ENCODE peak calls at places on chromosomes 6 and 20, in eight cellular contexts. I, J, P, G, B, L, O and W are unnamed samples.

GRCh38 chr20:48210111-48211029 is 425.1 kb upstream of the SULF2 start:
- DNase-seq in O (peak; percentile 55), P (no peak), I (no peak), L (no peak), G (no peak), J (no peak), B (no peak), W (no peak)

GRCh38 chr6:133704371-133704770 is 184.5 kb upstream of the TCF21 start:
- DNase-seq in O (no peak), J (no peak), G (no peak), L (no peak), P (no peak), I (no peak), B (peak; percentile 77), W (no peak)

GRCh38 chr6:38220069-38220723 is 400.7 kb downstream of the ZFAND3 start:
- DNase-seq in O (no peak), I (no peak), L (peak; percentile 38), J (no peak), B (no peak), P (no peak), G (no peak), W (no peak)

GRCh38 chr6:81786159-81786558 is 33.7 kb upstream of the TENT5A start:
- DNase-seq in J (no peak), L (no peak), B (no peak), G (no peak), O (no peak), I (no peak), P (no peak), W (no peak)

GRCh38 chr20:48282591-48283228 is 497.4 kb upstream of the SULF2 start:
- DNase-seq in O (no peak), L (no peak), B (no peak), J (no peak), P (no peak), I (no peak), G (no peak), W (no peak)

GRCh38 chr6:79589701-79590100 is 41.4 kb upstream of the SH3BGRL2 start:
- DNase-seq in O (no peak), J (no peak), P (no peak), I (no peak), L (no peak), B (no peak), G (no peak), W (no peak)

GRCh38 chr6:43809417-43810305 is 39.6 kb downstream of the VEGFA start:
- DNase-seq in L (no peak), J (no peak), G (peak; percentile 32), O (no peak), I (peak; percentile 60), B (peak; percentile 72), P (no peak), W (no peak)

GRCh38 chr6:124882580-124883393 is 79.5 kb upstream of the RNF217 start:
- DNase-seq in O (no peak), P (no peak), J (no peak), L (no peak), G (peak; percentile 56), B (peak; percentile 54), I (no peak), W (no peak)

GRCh38 chr6:31834367-31834703 is 6.8 kb downstream of the HSPA1B start:
- DNase-seq in L (peak; percentile 88), G (peak; percentile 90), O (peak; percentile 95), P (peak; percentile 85), B (peak; percentile 88), I (peak; percentile 87), J (peak; percentile 89), W (peak; percentile 90)

GRCh38 chr20:49394264-49394663 is 88.2 kb downstream of the KCNB1 start:
- DNase-seq in L (no peak), B (peak; percentile 56), J (no peak), O (no peak), I (no peak), P (no peak), G (no peak), W (no peak)

GRCh38 chr20:62356948-62357667 is 10.0 kb downstream of the LAMA5 start:
- DNase-seq in J (no peak), P (no peak), G (peak; percentile 90), B (peak; percentile 64), I (no peak), L (no peak), O (peak; percentile 89), W (no peak)

GRCh38 chr6:41535766-41536165 is 10.4 kb upstream of the FOXP4 start:
- DNase-seq in L (no peak), I (no peak), P (no peak), O (no peak), G (no peak), B (no peak), J (no peak), W (no peak)

GRCh38 chr20:33606114-33606771 is 55.9 kb upstream of the C20orf144 start:
- DNase-seq in L (no peak), I (no peak), O (no peak), G (peak; percentile 13), B (no peak), J (no peak), P (no peak), W (no peak)

GRCh38 chr6:43267619-43268347 is 24.5 kb downstream of the TTBK1 start:
- DNase-seq in O (peak; percentile 32), G (no peak), B (no peak), I (no peak), L (no peak), P (no peak), J (no peak), W (no peak)

GRCh38 chr6:152943260-152943897 is 39.5 kb downstream of the FBXO5 start:
- DNase-seq in P (no peak), O (no peak), I (no peak), B (no peak), J (no peak), G (no peak), L (no peak), W (no peak)

GRCh38 chr20:47551841-47552240 is 50.2 kb downstream of the NCOA3 start:
- DNase-seq in L (no peak), P (no peak), J (no peak), B (peak; percentile 26), I (no peak), G (peak; percentile 28), O (no peak), W (no peak)

GRCh38 chr6:5478380-5478779 is 217.1 kb downstream of the FARS2 start:
- DNase-seq in I (no peak), O (no peak), G (no peak), L (no peak), P (no peak), B (no peak), J (no peak), W (no peak)

GRCh38 chr20:5835234-5835845 is 85.1 kb downstream of the SHLD1 start:
- DNase-seq in L (no peak), G (peak; percentile 79), P (peak; percentile 19), I (no peak), O (no peak), B (peak; percentile 77), J (no peak), W (no peak)

GRCh38 chr6:35181313-35181932 is 32.3 kb upstream of the SCUBE3 start:
- DNase-seq in P (no peak), J (no peak), I (no peak), L (no peak), B (peak; percentile 85), G (peak; percentile 47), O (no peak), W (no peak)